ENCODE peak calls at places on chromosomes 11 and 22, in four cellular contexts. R is foreskin fibroblast, S is fibroblast of villous mesenchyme, O is cardiac muscle cell. W is an unnamed sample.

GRCh38 chr11:71185411-71185810 is 67.0 kb downstream of the SHANK2 start:
- DNase-seq in R (no peak), S (no peak), O (no peak), W (no peak)

GRCh38 chr11:128463975-128464374 is 123.4 kb downstream of the ETS1 start:
- DNase-seq in R (no peak), S (no peak), O (no peak), W (no peak)

GRCh38 chr22:30610299-30610698 is 3.3 kb downstream of the TCN2 start:
- DNase-seq in R (peak), S (no peak), O (no peak), W (no peak)

GRCh38 chr11:34644669-34645406 is 23.9 kb downstream of the EHF start:
- DNase-seq in R (peak), S (peak), O (peak), W (peak)

GRCh38 chr11:98036810-98037209 is 983.9 kb upstream of the CNTN5 start:
- DNase-seq in R (no peak), S (no peak), O (peak), W (no peak)

GRCh38 chr11:111941963-111942362 is 4.8 kb downstream of the DIXDC1 start:
- DNase-seq in R (no peak), S (no peak), O (no peak), W (no peak)

GRCh38 chr11:2510626-2511402 is 66.0 kb downstream of the KCNQ1 start:
- DNase-seq in R (no peak), S (no peak), O (no peak), W (no peak)

GRCh38 chr22:20575724-20576444 is 68.5 kb downstream of the MED15 start:
- DNase-seq in R (no peak), S (no peak), O (no peak), W (no peak)

GRCh38 chr11:70399681-70400112 is 1.4 kb downstream of the CTTN start:
- DNase-seq in R (peak), S (peak), O (peak), W (peak)

GRCh38 chr11:42065199-42065598 is 605.7 kb upstream of the LRRC4C start:
- DNase-seq in R (no peak), S (no peak), O (no peak), W (no peak)

GRCh38 chr11:92738281-92738680 is 231.2 kb upstream of the MTNR1B start:
- DNase-seq in R (no peak), S (no peak), O (peak), W (peak)

GRCh38 chr11:3905080-3905953 is 49.9 kb downstream of the STIM1 start:
- DNase-seq in R (peak), S (peak), O (peak), W (peak)

GRCh38 chr11:117314840-117315239 is 1.2 kb downstream of the BACE1 start:
- DNase-seq in R (no peak), S (no peak), O (peak), W (no peak)

GRCh38 chr11:117313828-117314768 is 2.0 kb downstream of the BACE1 start:
- DNase-seq in R (no peak), S (no peak), O (no peak), W (no peak)

GRCh38 chr11:117315285-117316196 is 515 bp downstream of the BACE1 start:
- DNase-seq in R (no peak), S (no peak), O (no peak), W (no peak)

GRCh38 chr11:117318738-117319137 is 2.7 kb upstream of the BACE1 start:
- DNase-seq in R (no peak), S (no peak), O (no peak), W (no peak)

GRCh38 chr11:117316197-117316961 is at the start of gene BACE1:
- DNase-seq in R (peak), S (peak), O (peak), W (peak)
- TF ChIP-seq CTCF in R (peak), S (peak), O (peak), W (peak)

GRCh38 chr11:106480581-106481185 is 403.2 kb downstream of the AASDHPPT start:
- DNase-seq in R (no peak), S (no peak), O (peak), W (peak)
- H3K4me3 ChIP-seq in R (no peak), S (no peak), O (no peak), W (no peak)

GRCh38 chr11:40514124-40514523 is 945.3 kb downstream of the LRRC4C start:
- DNase-seq in R (peak), S (peak), O (no peak), W (no peak)
- TF ChIP-seq CTCF in R (no peak), S (no peak), O (no peak), W (no peak)

GRCh38 chr11:64306876-64307622 is 1.7 kb downstream of the ESRRA start:
- DNase-seq in R (no peak), S (peak), O (peak), W (peak)
- H3K4me3 ChIP-seq in R (peak), S (peak), O (peak), W (peak)

GRCh38 chr11:73382183-73382582 is 6.0 kb downstream of the RELT start:
- DNase-seq in R (no peak), S (no peak), O (no peak), W (no peak)

GRCh38 chr11:73380897-73381410 is 4.8 kb downstream of the RELT start:
- DNase-seq in R (no peak), S (no peak), O (no peak), W (no peak)

GRCh38 chr11:73381589-73381988 is 5.4 kb downstream of the RELT start:
- DNase-seq in R (no peak), S (no peak), O (no peak), W (no peak)

GRCh38 chr11:73379189-73379880 is 3.1 kb downstream of the RELT start:
- DNase-seq in R (no peak), S (no peak), O (no peak), W (no peak)

GRCh38 chr11:73380321-73380720 is 4.1 kb downstream of the RELT start:
- DNase-seq in R (no peak), S (no peak), O (no peak), W (no peak)
- TF ChIP-seq CTCF in R (no peak), S (no peak), O (no peak), W (no peak)

GRCh38 chr11:637333-637592 is 194 bp downstream of the DRD4 start:
- DNase-seq in R (no peak), S (no peak), O (no peak), W (no peak)

GRCh38 chr11:635945-636510 is 1.0 kb upstream of the DRD4 start:
- DNase-seq in R (no peak), S (no peak), O (no peak), W (no peak)

GRCh38 chr11:637593-638507 is 781 bp downstream of the DRD4 start:
- DNase-seq in R (no peak), S (peak), O (no peak), W (no peak)

GRCh38 chr11:638616-639323 is 1.7 kb downstream of the DRD4 start:
- DNase-seq in R (no peak), S (no peak), O (no peak), W (no peak)

GRCh38 chr11:636511-637332 is at the start of gene DRD4:
- DNase-seq in R (peak), S (peak), O (peak), W (peak)
- H3K4me3 ChIP-seq in R (peak), S (no peak), O (peak), W (no peak)

GRCh38 chr11:102111011-102111786 is 952 bp downstream of the YAP1 start:
- DNase-seq in R (peak), S (peak), O (peak), W (peak)
- TF ChIP-seq CTCF in R (peak), S (peak), O (peak), W (no peak)

DNA sequence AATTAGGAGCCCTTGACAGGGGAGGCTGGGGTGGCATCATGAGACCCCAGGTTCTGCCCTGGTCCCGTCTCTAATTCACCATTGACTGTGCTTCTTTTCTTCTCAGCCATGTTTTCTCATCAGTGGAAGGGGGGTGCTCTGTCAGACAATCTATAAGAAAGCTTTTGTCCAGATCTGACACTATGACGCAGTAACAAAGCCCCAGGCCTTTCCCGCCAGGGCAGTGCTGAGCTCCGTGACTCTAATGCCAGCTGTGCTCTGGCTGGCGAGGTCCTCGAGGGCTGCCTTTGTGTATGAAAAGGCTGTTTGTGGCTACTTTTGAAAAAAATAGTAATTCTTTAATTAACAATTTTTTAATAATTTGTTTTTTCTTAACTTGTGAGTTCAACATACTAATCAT is 3.2 kb downstream of the CD6 start:
- DNase-seq in R (no peak), S (no peak), O (no peak), W (no peak)
- H3K4me3 ChIP-seq in R (no peak), S (no peak), O (no peak), W (no peak)

GRCh38 chr11:65541093-65542010 is 16.5 kb downstream of the SCYL1 start:
- DNase-seq in R (no peak), S (no peak), O (no peak), W (no peak)
- TF ChIP-seq CTCF in R (no peak), S (no peak), O (no peak), W (no peak)